ENCODE peak calls at places on chromosome 4, in eight cellular contexts. One of them, this sample, is unnamed.

GRCh38 chr4:176988226-176988625 is 195.5 kb upstream of the VEGFC start:
- DNase-seq in H9: no peak
- DNase-seq in OCI-LY7: no peak
- DNase-seq in NCI-H1694: no peak
- DNase-seq in GDM1: no peak
- DNase-seq in naive thymus-derived CD4-positive, alpha-beta T cell: no peak
- DNase-seq in CD8-positive, alpha-beta memory T cell: no peak
- DNase-seq in ELR: peak; percentile 98
- DNase-seq in this sample: no peak

GRCh38 chr4:54152846-54153600 is 53.1 kb downstream of the GSX2 start:
- DNase-seq in ELR: peak; percentile 55
- DNase-seq in GDM1: no peak
- DNase-seq in OCI-LY7: no peak
- DNase-seq in CD8-positive, alpha-beta memory T cell: no peak
- DNase-seq in H9: no peak
- DNase-seq in naive thymus-derived CD4-positive, alpha-beta T cell: no peak
- DNase-seq in NCI-H1694: no peak
- DNase-seq in this sample: no peak

GRCh38 chr4:54898941-54899340 is 226.5 kb downstream of the KDR start:
- DNase-seq in ELR: no peak
- DNase-seq in naive thymus-derived CD4-positive, alpha-beta T cell: no peak
- DNase-seq in CD8-positive, alpha-beta memory T cell: no peak
- DNase-seq in GDM1: no peak
- DNase-seq in NCI-H1694: no peak
- DNase-seq in H9: no peak
- DNase-seq in OCI-LY7: no peak
- DNase-seq in this sample: no peak

GRCh38 chr4:184536070-184536880 is 61.9 kb upstream of the IRF2 start:
- DNase-seq in naive thymus-derived CD4-positive, alpha-beta T cell: no peak
- DNase-seq in OCI-LY7: no peak
- DNase-seq in NCI-H1694: no peak
- DNase-seq in ELR: peak; percentile 20
- DNase-seq in H9: no peak
- DNase-seq in CD8-positive, alpha-beta memory T cell: no peak
- DNase-seq in GDM1: no peak
- DNase-seq in this sample: no peak

GRCh38 chr4:24885342-24885741 is 27.5 kb downstream of the CCDC149 start:
- DNase-seq in CD8-positive, alpha-beta memory T cell: no peak
- DNase-seq in GDM1: no peak
- DNase-seq in ELR: no peak
- DNase-seq in NCI-H1694: no peak
- DNase-seq in OCI-LY7: no peak
- DNase-seq in H9: no peak
- DNase-seq in naive thymus-derived CD4-positive, alpha-beta T cell: no peak
- DNase-seq in this sample: no peak

GRCh38 chr4:155906554-155907247 is 3.2 kb downstream of the TDO2 start:
- DNase-seq in H9: no peak
- DNase-seq in NCI-H1694: no peak
- DNase-seq in CD8-positive, alpha-beta memory T cell: no peak
- DNase-seq in GDM1: no peak
- DNase-seq in ELR: peak; percentile 75
- DNase-seq in OCI-LY7: no peak
- DNase-seq in naive thymus-derived CD4-positive, alpha-beta T cell: no peak
- DNase-seq in this sample: peak; percentile 51

GRCh38 chr4:112007361-112007760 is 137.9 kb upstream of the FAM241A start:
- DNase-seq in CD8-positive, alpha-beta memory T cell: no peak
- DNase-seq in OCI-LY7: no peak
- DNase-seq in ELR: no peak
- DNase-seq in naive thymus-derived CD4-positive, alpha-beta T cell: no peak
- DNase-seq in NCI-H1694: no peak
- DNase-seq in GDM1: no peak
- DNase-seq in H9: no peak
- DNase-seq in this sample: no peak

GRCh38 chr4:155304375-155304774 is 72.4 kb downstream of the MAP9 start:
- DNase-seq in naive thymus-derived CD4-positive, alpha-beta T cell: no peak
- DNase-seq in H9: no peak
- DNase-seq in OCI-LY7: no peak
- DNase-seq in GDM1: no peak
- DNase-seq in ELR: no peak
- DNase-seq in NCI-H1694: no peak
- DNase-seq in CD8-positive, alpha-beta memory T cell: no peak
- DNase-seq in this sample: peak; percentile 5

GRCh38 chr4:176875441-176875930 is 82.8 kb upstream of the VEGFC start:
- DNase-seq in ELR: peak; percentile 51
- DNase-seq in H9: no peak
- DNase-seq in OCI-LY7: no peak
- DNase-seq in NCI-H1694: no peak
- DNase-seq in naive thymus-derived CD4-positive, alpha-beta T cell: no peak
- DNase-seq in GDM1: no peak
- DNase-seq in CD8-positive, alpha-beta memory T cell: no peak
- DNase-seq in this sample: no peak

GRCh38 chr4:188372856-188373255 is 233.6 kb downstream of the TRIML1 start:
- DNase-seq in GDM1: no peak
- DNase-seq in OCI-LY7: no peak
- DNase-seq in NCI-H1694: no peak
- DNase-seq in naive thymus-derived CD4-positive, alpha-beta T cell: no peak
- DNase-seq in CD8-positive, alpha-beta memory T cell: no peak
- DNase-seq in H9: no peak
- DNase-seq in ELR: no peak
- DNase-seq in this sample: no peak

This sample was measured in T47D.